ENCODE peak calls at places on chromosome 9, in eight cellular contexts. L is colonic mucosa, Q is WERI-Rb-1, P is kidney, I is fibroblast of pulmonary artery, M is BJ, B is fibroblast of lung, T is activated B cell treated with CpG ODN at 0.5 μM for 24 hours. V is an unnamed sample.

GRCh38 chr9:16726718-16727451 is 143.6 kb downstream of the BNC2 start:
- DNase-seq in L (peak), Q (peak), P (peak), I (peak), M (no peak), B (peak), T (no peak), V (peak)

GRCh38 chr9:89154651-89155336 is 23.8 kb downstream of the SHC3 start:
- DNase-seq in L (no peak), Q (no peak), P (peak), I (peak), M (peak), B (peak), T (no peak), V (peak)

GRCh38 chr9:108056083-108056804 is 566.7 kb upstream of the KLF4 start:
- DNase-seq in L (no peak), Q (no peak), P (no peak), I (peak), M (no peak), B (peak), T (no peak), V (no peak)

GRCh38 chr9:112371060-112371459 is 8.8 kb upstream of the HSDL2 start:
- DNase-seq in L (no peak), Q (no peak), P (no peak), I (no peak), M (no peak), B (no peak), T (no peak), V (no peak)

GRCh38 chr9:112166176-112167140 is 8.6 kb downstream of the SUSD1 start:
- DNase-seq in L (no peak), Q (peak), P (no peak), I (peak), M (peak), B (peak), T (no peak), V (peak)

GRCh38 chr9:76336027-76336426 is 58.2 kb downstream of the RFK start:
- DNase-seq in L (no peak), Q (no peak), P (no peak), I (no peak), M (no peak), B (no peak), T (no peak), V (no peak)

GRCh38 chr9:36029765-36030528 is 6.8 kb upstream of the RECK start:
- DNase-seq in L (no peak), Q (no peak), P (no peak), I (peak), M (peak), B (peak), T (no peak), V (no peak)

GRCh38 chr9:16532681-16533450 is 337.6 kb downstream of the BNC2 start:
- DNase-seq in L (no peak), Q (no peak), P (no peak), I (peak), M (no peak), B (peak), T (no peak), V (no peak)

GRCh38 chr9:123064662-123065061 is 31.2 kb downstream of the GPR21 start:
- DNase-seq in L (no peak), Q (no peak), P (no peak), I (no peak), M (no peak), B (no peak), T (no peak), V (no peak)

GRCh38 chr9:37939575-37940095 is 35.7 kb upstream of the SLC25A51 start:
- DNase-seq in L (no peak), Q (no peak), P (no peak), I (peak), M (no peak), B (peak), T (no peak), V (no peak)

GRCh38 chr9:33814816-33815215 is 2.1 kb upstream of the UBE2R2 start:
- DNase-seq in L (no peak), Q (no peak), P (no peak), I (no peak), M (no peak), B (no peak), T (no peak), V (no peak)

GRCh38 chr9:36148652-36149051 is 12.1 kb downstream of the GLIPR2 start:
- DNase-seq in L (peak), Q (no peak), P (peak), I (peak), M (peak), B (peak), T (no peak), V (peak)

GRCh38 chr9:123217148-123217585 is 51.2 kb downstream of the STRBP start:
- DNase-seq in L (no peak), Q (no peak), P (no peak), I (peak), M (no peak), B (peak), T (no peak), V (no peak)

GRCh38 chr9:87322840-87323635 is 174.6 kb upstream of the DAPK1 start:
- DNase-seq in L (no peak), Q (no peak), P (no peak), I (peak), M (no peak), B (peak), T (no peak), V (no peak)

GRCh38 chr9:2356391-2356790 is 265.2 kb upstream of the VLDLR start:
- DNase-seq in L (no peak), Q (no peak), P (no peak), I (no peak), M (no peak), B (no peak), T (no peak), V (no peak)

GRCh38 chr9:90774682-90775081 is 26.9 kb upstream of the SYK start:
- DNase-seq in L (no peak), Q (peak), P (no peak), I (no peak), M (no peak), B (no peak), T (peak), V (no peak)

GRCh38 chr9:36091028-36091953 is 45.2 kb upstream of the GLIPR2 start:
- DNase-seq in L (peak), Q (no peak), P (no peak), I (peak), M (peak), B (peak), T (no peak), V (no peak)

GRCh38 chr9:1335174-1335573 is 285.0 kb downstream of the DMRT2 start:
- DNase-seq in L (no peak), Q (no peak), P (no peak), I (no peak), M (no peak), B (no peak), T (no peak), V (no peak)

GRCh38 chr9:27473135-27473534 is 51.0 kb upstream of the IFNK start:
- DNase-seq in L (no peak), Q (peak), P (peak), I (no peak), M (no peak), B (peak), T (no peak), V (no peak)

GRCh38 chr9:123319541-123320339 is 36.3 kb upstream of the CRB2 start:
- DNase-seq in L (no peak), Q (no peak), P (peak), I (no peak), M (no peak), B (no peak), T (no peak), V (no peak)

GRCh38 chr9:120184266-120184665 is 395.7 kb downstream of the CDK5RAP2 start:
- DNase-seq in L (no peak), Q (no peak), P (no peak), I (no peak), M (no peak), B (no peak), T (no peak), V (no peak)

GRCh38 chr9:90915693-90916092 is 114.1 kb downstream of the SYK start:
- DNase-seq in L (peak), Q (peak), P (no peak), I (peak), M (no peak), B (peak), T (no peak), V (peak)

GRCh38 chr9:127424669-127424986 is 446 bp downstream of the ZNF79 start:
- DNase-seq in L (no peak), Q (no peak), P (no peak), I (no peak), M (no peak), B (no peak), T (no peak), V (no peak)

GRCh38 chr9:128625391-128626145 is 31.1 kb downstream of the DYNC2I2 start:
- DNase-seq in L (peak), Q (peak), P (no peak), I (no peak), M (no peak), B (no peak), T (no peak), V (no peak)

GRCh38 chr9:128627906-128628305 is 28.7 kb downstream of the DYNC2I2 start:
- DNase-seq in L (no peak), Q (no peak), P (no peak), I (no peak), M (no peak), B (no peak), T (no peak), V (no peak)

GRCh38 chr9:128626181-128626580 is 30.5 kb downstream of the DYNC2I2 start:
- DNase-seq in L (no peak), Q (no peak), P (no peak), I (no peak), M (no peak), B (no peak), T (no peak), V (no peak)

GRCh38 chr9:128628471-128629048 is 28.1 kb downstream of the DYNC2I2 start:
- DNase-seq in L (no peak), Q (no peak), P (peak), I (no peak), M (no peak), B (no peak), T (no peak), V (no peak)

GRCh38 chr9:128627127-128627715 is 29.4 kb downstream of the DYNC2I2 start:
- DNase-seq in L (no peak), Q (no peak), P (no peak), I (no peak), M (no peak), B (no peak), T (no peak), V (no peak)
- TF ChIP-seq CTCF in L (no peak), Q (no peak), P (no peak), I (no peak), M (no peak), B (no peak), T (no peak), V (no peak)

DNA sequence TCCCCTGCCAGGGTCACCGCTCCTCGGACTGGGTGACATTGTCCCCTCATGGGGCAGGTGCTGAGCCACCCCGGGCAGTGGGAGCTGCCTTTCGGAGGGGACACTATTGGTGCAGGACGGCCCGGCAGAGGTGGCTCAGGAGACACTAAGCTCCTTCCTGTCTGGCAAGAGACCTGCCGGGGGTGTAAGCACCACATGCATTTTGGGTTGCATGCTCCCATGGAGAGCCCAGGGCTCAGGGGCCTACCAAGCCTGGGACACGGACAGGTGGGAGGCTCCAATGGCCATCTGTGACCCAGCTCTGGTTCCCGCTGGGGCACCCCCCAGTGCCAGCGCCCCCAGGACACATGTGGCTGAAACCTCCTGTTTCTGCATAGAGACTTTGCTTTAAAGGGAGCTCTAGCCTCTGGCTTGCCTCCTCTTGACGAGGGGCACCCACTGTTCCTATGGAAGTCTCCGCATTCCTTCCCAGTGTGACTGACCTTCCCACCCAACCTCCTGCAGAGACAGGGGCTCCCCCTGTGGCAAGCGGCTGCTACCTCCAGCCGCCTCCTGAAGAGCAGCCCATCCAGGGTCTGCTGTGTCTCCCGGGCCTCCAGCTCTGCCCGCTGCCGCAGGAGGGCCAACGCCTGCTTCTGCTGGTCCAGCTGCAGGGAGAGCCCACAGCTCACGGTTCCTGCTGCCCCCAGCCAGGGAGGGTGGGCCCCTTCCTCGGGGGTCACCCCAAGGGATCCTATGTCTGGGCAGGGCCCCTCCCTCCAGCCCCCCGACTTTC is 28.1 kb downstream of the CCDC187 start:
- DNase-seq in L (no peak), Q (no peak), P (no peak), I (no peak), M (no peak), B (no peak), T (no peak), V (no peak)
- TF ChIP-seq CTCF in L (no peak), Q (peak), P (no peak), I (no peak), M (no peak), B (no peak), T (no peak), V (no peak)

DNA sequence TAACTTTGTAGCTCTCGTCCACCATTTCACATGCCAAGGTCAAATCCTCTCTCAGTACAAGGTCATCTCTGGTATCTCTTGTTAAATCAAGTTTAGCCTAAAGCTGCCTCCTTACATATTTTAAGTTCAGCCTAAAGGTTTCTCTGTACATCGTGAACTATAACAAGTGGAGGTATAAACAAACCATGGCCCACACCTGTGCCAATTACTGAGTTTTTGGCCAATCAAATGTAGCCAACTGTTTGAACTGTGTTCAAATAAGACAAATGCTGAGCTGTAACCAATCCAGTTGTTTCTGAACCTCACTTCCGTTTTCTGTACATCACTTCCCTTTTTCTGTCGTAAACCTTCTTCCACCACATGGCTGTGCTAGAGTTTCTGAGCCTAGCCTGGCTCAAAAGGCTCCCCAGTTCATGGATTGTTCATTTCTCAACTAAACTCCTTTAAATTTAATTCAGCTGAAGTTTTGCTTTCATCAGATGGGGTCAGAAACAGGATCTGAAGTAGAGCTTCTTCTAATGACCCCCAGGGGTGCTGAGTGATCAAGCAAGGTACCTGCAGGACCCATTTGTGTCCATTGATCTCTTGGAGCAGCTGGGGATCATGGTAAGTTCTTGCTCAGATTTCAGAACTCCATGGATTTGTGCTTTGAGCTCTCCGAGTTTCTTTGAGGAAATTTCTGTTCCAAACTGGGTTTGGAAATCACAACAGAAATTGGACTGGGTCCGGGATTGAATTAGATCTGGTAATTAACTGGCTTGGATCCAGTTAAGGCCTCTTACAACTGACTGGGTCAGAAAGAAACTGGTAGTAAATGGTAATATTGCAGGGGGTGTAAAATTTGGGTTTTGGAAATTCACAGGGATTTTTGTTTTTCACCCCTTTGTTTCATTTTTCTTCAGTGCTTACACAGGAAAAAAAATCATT is 11.0 kb upstream of the NANS start:
- DNase-seq in L (no peak), Q (no peak), P (no peak), I (no peak), M (no peak), B (no peak), T (no peak), V (no peak)
- TF ChIP-seq CTCF in L (no peak), Q (no peak), P (no peak), I (no peak), M (no peak), B (no peak), T (no peak), V (no peak)

GRCh38 chr9:131811405-131811804 is 71.5 kb upstream of the RAPGEF1 start:
- DNase-seq in L (no peak), Q (no peak), P (no peak), I (no peak), M (no peak), B (no peak), T (no peak), V (no peak)

GRCh38 chr9:131813116-131813515 is 73.2 kb upstream of the RAPGEF1 start:
- DNase-seq in L (no peak), Q (no peak), P (no peak), I (peak), M (no peak), B (peak), T (no peak), V (no peak)

GRCh38 chr9:131809941-131810344 is 70.1 kb upstream of the RAPGEF1 start:
- DNase-seq in L (no peak), Q (no peak), P (no peak), I (peak), M (no peak), B (peak), T (no peak), V (no peak)

GRCh38 chr9:131812116-131812790 is 72.4 kb upstream of the RAPGEF1 start:
- DNase-seq in L (no peak), Q (no peak), P (no peak), I (no peak), M (no peak), B (no peak), T (no peak), V (no peak)

GRCh38 chr9:131810351-131811170 is 70.7 kb upstream of the RAPGEF1 start:
- DNase-seq in L (no peak), Q (peak), P (no peak), I (no peak), M (no peak), B (no peak), T (no peak), V (no peak)
- TF ChIP-seq CTCF in L (no peak), Q (peak), P (no peak), I (no peak), M (no peak), B (no peak), T (no peak), V (no peak)

DNA sequence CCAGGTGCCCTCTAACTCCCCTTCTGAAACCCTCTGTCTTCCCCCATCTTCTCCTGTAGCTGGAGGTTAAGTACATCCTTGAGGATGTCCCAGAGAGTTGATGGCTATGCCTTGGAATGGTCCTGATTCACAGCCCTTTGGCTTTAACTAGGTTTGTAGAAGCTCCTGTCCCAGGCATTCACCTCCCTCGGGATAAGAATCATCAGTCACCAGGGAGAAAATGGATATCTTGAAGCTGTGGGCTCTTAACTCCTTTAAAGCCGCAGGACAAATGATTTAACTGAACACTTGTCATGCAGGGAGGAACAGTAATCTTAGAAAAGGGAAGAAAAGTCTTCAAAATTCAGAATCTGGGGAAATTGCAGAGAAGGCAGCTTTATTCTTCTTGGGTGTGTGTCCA is 139.9 kb downstream of the PSAT1 start:
- DNase-seq in L (no peak), Q (no peak), P (no peak), I (no peak), M (no peak), B (no peak), T (no peak), V (no peak)
- TF ChIP-seq CTCF in L (no peak), Q (no peak), P (no peak), I (no peak), M (no peak), B (no peak), T (no peak), V (no peak)

GRCh38 chr9:83422512-83422911 is 115.7 kb downstream of the FRMD3 start:
- DNase-seq in L (no peak), Q (no peak), P (no peak), I (peak), M (no peak), B (peak), T (no peak), V (no peak)

GRCh38 chr9:83420486-83420885 is 117.7 kb downstream of the FRMD3 start:
- DNase-seq in L (no peak), Q (no peak), P (no peak), I (no peak), M (no peak), B (no peak), T (no peak), V (no peak)

GRCh38 chr9:83423815-83424707 is 114.1 kb downstream of the FRMD3 start:
- DNase-seq in L (no peak), Q (peak), P (no peak), I (no peak), M (no peak), B (no peak), T (no peak), V (no peak)

GRCh38 chr9:83425240-83425639 is 113.0 kb downstream of the FRMD3 start:
- DNase-seq in L (no peak), Q (peak), P (no peak), I (no peak), M (no peak), B (no peak), T (no peak), V (peak)

DNA sequence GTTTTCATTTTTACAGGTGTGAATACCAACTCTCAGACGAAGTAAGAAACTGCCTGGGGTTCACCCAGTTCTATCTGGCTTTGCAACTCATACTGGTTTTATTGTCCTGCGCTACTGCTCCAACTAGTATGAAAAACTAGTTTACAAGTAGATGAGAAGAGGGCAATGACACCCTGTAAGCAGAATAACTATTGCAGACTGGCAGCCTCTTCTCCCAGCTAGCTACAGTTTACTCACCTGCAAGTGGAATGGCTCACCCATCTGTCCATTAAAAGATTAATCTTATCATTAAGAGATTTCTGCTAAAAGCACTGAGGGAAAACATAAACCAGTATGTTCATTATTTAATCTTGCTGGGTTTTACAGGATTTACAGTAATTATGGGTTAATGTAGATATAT is 113.4 kb downstream of the FRMD3 start:
- DNase-seq in L (no peak), Q (no peak), P (no peak), I (no peak), M (no peak), B (no peak), T (no peak), V (no peak)
- TF ChIP-seq CTCF in L (no peak), Q (no peak), P (no peak), I (no peak), M (no peak), B (no peak), T (no peak), V (no peak)

GRCh38 chr9:137879566-137880150 is 2.1 kb downstream of the CACNA1B start:
- DNase-seq in L (no peak), Q (no peak), P (no peak), I (no peak), M (no peak), B (no peak), T (no peak), V (no peak)

GRCh38 chr9:137878957-137879555 is 1.5 kb downstream of the CACNA1B start:
- DNase-seq in L (no peak), Q (peak), P (no peak), I (no peak), M (no peak), B (no peak), T (no peak), V (no peak)

GRCh38 chr9:137880160-137880975 is 2.8 kb downstream of the CACNA1B start:
- DNase-seq in L (no peak), Q (no peak), P (no peak), I (no peak), M (no peak), B (no peak), T (no peak), V (no peak)

GRCh38 chr9:137876781-137877386 is 698 bp upstream of the CACNA1B start:
- DNase-seq in L (no peak), Q (no peak), P (no peak), I (no peak), M (no peak), B (no peak), T (no peak), V (no peak)

GRCh38 chr9:137878146-137878941 is 762 bp downstream of the CACNA1B start:
- DNase-seq in L (no peak), Q (peak), P (no peak), I (peak), M (no peak), B (peak), T (peak), V (no peak)
- TF ChIP-seq CTCF in L (no peak), Q (peak), P (no peak), I (no peak), M (no peak), B (no peak), T (no peak), V (no peak)